ENCODE peak calls at places on chromosome 4, in ten cellular contexts. P, O, G, H, K, D, F, Y, E and L are unnamed samples.

GRCh38 chr4:74524985-74525384 is 80.0 kb downstream of the AREG start:
- DNase-seq in P (no peak), O (no peak), G (no peak), H (no peak), K (no peak), D (no peak), F (no peak), Y (no peak), E (no peak), L (no peak)

GRCh38 chr4:76430519-76431388 is 4.3 kb upstream of the SHROOM3 start:
- DNase-seq in P (peak), O (peak), G (no peak), H (peak), K (peak), D (no peak), F (peak), Y (peak), E (no peak), L (peak)

GRCh38 chr4:13544556-13545393 is 467 bp upstream of the NKX3-2 start:
- DNase-seq in P (peak), O (peak), G (peak), H (peak), K (peak), D (no peak), F (peak), Y (peak), E (no peak), L (no peak)

GRCh38 chr4:154982187-154983047 is 201.3 kb downstream of the RBM46 start:
- DNase-seq in P (no peak), O (peak), G (peak), H (peak), K (peak), D (no peak), F (peak), Y (peak), E (no peak), L (no peak)

GRCh38 chr4:26937567-26937966 is 76.9 kb downstream of the STIM2 start:
- DNase-seq in P (no peak), O (no peak), G (no peak), H (no peak), K (no peak), D (no peak), F (no peak), Y (no peak), E (no peak), L (no peak)

GRCh38 chr4:15913631-15913970 is 24.9 kb downstream of the FGFBP1 start:
- DNase-seq in P (no peak), O (peak), G (no peak), H (no peak), K (peak), D (no peak), F (peak), Y (peak), E (no peak), L (no peak)

GRCh38 chr4:137663376-137664054 is 131.2 kb upstream of the PCDH18 start:
- DNase-seq in P (no peak), O (no peak), G (no peak), H (no peak), K (no peak), D (no peak), F (peak), Y (no peak), E (no peak), L (no peak)

GRCh38 chr4:18923496-18924161 is 902.1 kb upstream of the LCORL start:
- DNase-seq in P (no peak), O (no peak), G (no peak), H (no peak), K (no peak), D (no peak), F (no peak), Y (no peak), E (no peak), L (no peak)

GRCh38 chr4:179817317-179817716 is 2375.1 kb upstream of the AGA start:
- DNase-seq in P (no peak), O (no peak), G (no peak), H (no peak), K (no peak), D (no peak), F (no peak), Y (no peak), E (no peak), L (no peak)

GRCh38 chr4:7358100-7358735 is 76.5 kb downstream of the PSAPL1 start:
- DNase-seq in P (peak), O (peak), G (peak), H (no peak), K (peak), D (no peak), F (peak), Y (peak), E (no peak), L (peak)

GRCh38 chr4:157014621-157015591 is 43.3 kb upstream of the PDGFC start:
- DNase-seq in P (no peak), O (peak), G (no peak), H (peak), K (peak), D (no peak), F (peak), Y (peak), E (no peak), L (peak)

GRCh38 chr4:107665001-107665400 is 55.0 kb downstream of the PAPSS1 start:
- DNase-seq in P (no peak), O (no peak), G (no peak), H (no peak), K (no peak), D (no peak), F (no peak), Y (peak), E (no peak), L (no peak)

GRCh38 chr4:52407545-52407944 is 251.6 kb downstream of the USP46 start:
- DNase-seq in P (no peak), O (no peak), G (no peak), H (peak), K (no peak), D (no peak), F (no peak), Y (no peak), E (no peak), L (no peak)

GRCh38 chr4:16231570-16232252 is 5.4 kb upstream of the TAPT1 start:
- DNase-seq in P (no peak), O (no peak), G (no peak), H (no peak), K (no peak), D (no peak), F (no peak), Y (no peak), E (no peak), L (no peak)

GRCh38 chr4:11631416-11631815 is 202.7 kb upstream of the HS3ST1 start:
- DNase-seq in P (no peak), O (no peak), G (no peak), H (no peak), K (no peak), D (no peak), F (peak), Y (no peak), E (no peak), L (no peak)

GRCh38 chr4:3148926-3149325 is 74.4 kb downstream of the HTT start:
- DNase-seq in P (no peak), O (no peak), G (no peak), H (no peak), K (no peak), D (no peak), F (no peak), Y (no peak), E (no peak), L (no peak)

GRCh38 chr4:10115657-10116624 is 658 bp downstream of the WDR1 start:
- DNase-seq in P (peak), O (no peak), G (peak), H (peak), K (no peak), D (no peak), F (peak), Y (peak), E (peak), L (no peak)

GRCh38 chr4:151417164-151417571 is 8.2 kb downstream of the FHIP1A start:
- DNase-seq in P (no peak), O (no peak), G (no peak), H (no peak), K (no peak), D (no peak), F (peak), Y (no peak), E (no peak), L (no peak)

GRCh38 chr4:6916587-6917444 is 7.2 kb downstream of the TBC1D14 start:
- DNase-seq in P (no peak), O (no peak), G (no peak), H (peak), K (no peak), D (no peak), F (no peak), Y (no peak), E (peak), L (no peak)